ENCODE peak calls at places on chromosomes 16 and 17, in nine cellular contexts. G is cardiac muscle cell; F is heart left ventricle; I is Karpas-422; O is IMR-90; L is CD8-positive, alpha-beta memory T cell; U is mesendoderm; C is SJSA1; Z is neuronal stem cell. H is an unnamed sample.

GRCh38 chr16:35516551-35516950 is 2057.1 kb downstream of the TP53TG3F start:
- DNase-seq in C (no peak), F (no peak), L (no peak), O (no peak), G (no peak), I (no peak), U (no peak), Z (no peak), H (no peak)

GRCh38 chr17:11140028-11140427 is 101.0 kb upstream of the SHISA6 start:
- DNase-seq in F (no peak), C (no peak), O (no peak), G (no peak), I (no peak), L (no peak), Z (no peak), U (no peak), H (no peak)

GRCh38 chr17:40820228-40820838 is 2.1 kb downstream of the KRT10 start:
- DNase-seq in G (no peak), C (no peak), O (no peak), L (no peak), F (no peak), Z (no peak), I (no peak), U (no peak), H (no peak)

GRCh38 chr17:5115673-5116651 is at the start of gene USP6:
- DNase-seq in I (no peak), L (no peak), Z (no peak), F (no peak), U (no peak), C (no peak), G (no peak), O (no peak), H (no peak)

GRCh38 chr17:8377422-8377821 is 918 bp upstream of the KRABD2 start:
- DNase-seq in G (no peak), Z (no peak), O (no peak), F (no peak), L (no peak), C (no peak), U (no peak), I (no peak), H (no peak)

GRCh38 chr16:1470543-1471251 is 4.1 kb downstream of the CLCN7 start:
- DNase-seq in C (no peak), G (no peak), Z (no peak), O (peak; percentile 43), I (no peak), L (no peak), U (no peak), F (peak; percentile 63), H (no peak)

GRCh38 chr17:65039349-65039988 is 17.1 kb downstream of the GNA13 start:
- DNase-seq in Z (no peak), C (no peak), O (no peak), F (no peak), U (no peak), I (no peak), L (peak; percentile 50), G (no peak), H (no peak)

GRCh38 chr17:79338589-79338988 is 264.0 kb downstream of the ENGASE start:
- DNase-seq in Z (no peak), F (no peak), G (no peak), O (peak; percentile 9), I (no peak), L (no peak), C (no peak), U (peak; percentile 54), H (no peak)

GRCh38 chr17:51056813-51057510 is 63.7 kb downstream of the SPAG9 start:
- DNase-seq in C (peak; percentile 77), F (no peak), O (peak; percentile 93), Z (peak; percentile 56), U (peak; percentile 80), I (peak; percentile 83), G (peak; percentile 56), L (no peak), H (peak; percentile 19)

GRCh38 chr17:44780845-44781480 is 22.2 kb downstream of the ADAM11 start:
- DNase-seq in Z (no peak), U (no peak), C (no peak), G (no peak), O (no peak), I (no peak), L (no peak), F (no peak), H (no peak)

GRCh38 chr17:29412780-29413565 is 22.8 kb downstream of the TAOK1 start:
- DNase-seq in C (no peak), U (no peak), Z (no peak), L (no peak), I (no peak), F (no peak), G (no peak), O (peak; percentile 78), H (no peak)

GRCh38 chr16:46817961-46818360 is 13.0 kb downstream of the C16orf87 start:
- DNase-seq in O (peak; percentile 52), Z (no peak), F (no peak), I (no peak), L (no peak), U (no peak), C (no peak), G (no peak), H (no peak)

GRCh38 chr16:10744370-10745030 is 858 bp downstream of the NUBP1 start:
- DNase-seq in Z (no peak), L (no peak), I (no peak), U (no peak), G (no peak), F (no peak), O (peak; percentile 49), C (no peak), H (no peak)

GRCh38 chr17:67570797-67571196 is 146.9 kb upstream of the NOL11 start:
- DNase-seq in C (no peak), U (no peak), I (no peak), G (no peak), F (no peak), Z (no peak), L (no peak), O (no peak), H (no peak)

GRCh38 chr17:36142806-36143205 is 33.6 kb downstream of the TBC1D3B start:
- DNase-seq in L (no peak), Z (no peak), O (no peak), U (no peak), F (no peak), G (no peak), C (no peak), I (no peak), H (no peak)

GRCh38 chr17:31967643-31968042 is 30.8 kb downstream of the SUZ12 start:
- DNase-seq in Z (no peak), I (peak; percentile 39), O (no peak), F (no peak), L (no peak), C (no peak), G (no peak), U (no peak), H (no peak)

DNA sequence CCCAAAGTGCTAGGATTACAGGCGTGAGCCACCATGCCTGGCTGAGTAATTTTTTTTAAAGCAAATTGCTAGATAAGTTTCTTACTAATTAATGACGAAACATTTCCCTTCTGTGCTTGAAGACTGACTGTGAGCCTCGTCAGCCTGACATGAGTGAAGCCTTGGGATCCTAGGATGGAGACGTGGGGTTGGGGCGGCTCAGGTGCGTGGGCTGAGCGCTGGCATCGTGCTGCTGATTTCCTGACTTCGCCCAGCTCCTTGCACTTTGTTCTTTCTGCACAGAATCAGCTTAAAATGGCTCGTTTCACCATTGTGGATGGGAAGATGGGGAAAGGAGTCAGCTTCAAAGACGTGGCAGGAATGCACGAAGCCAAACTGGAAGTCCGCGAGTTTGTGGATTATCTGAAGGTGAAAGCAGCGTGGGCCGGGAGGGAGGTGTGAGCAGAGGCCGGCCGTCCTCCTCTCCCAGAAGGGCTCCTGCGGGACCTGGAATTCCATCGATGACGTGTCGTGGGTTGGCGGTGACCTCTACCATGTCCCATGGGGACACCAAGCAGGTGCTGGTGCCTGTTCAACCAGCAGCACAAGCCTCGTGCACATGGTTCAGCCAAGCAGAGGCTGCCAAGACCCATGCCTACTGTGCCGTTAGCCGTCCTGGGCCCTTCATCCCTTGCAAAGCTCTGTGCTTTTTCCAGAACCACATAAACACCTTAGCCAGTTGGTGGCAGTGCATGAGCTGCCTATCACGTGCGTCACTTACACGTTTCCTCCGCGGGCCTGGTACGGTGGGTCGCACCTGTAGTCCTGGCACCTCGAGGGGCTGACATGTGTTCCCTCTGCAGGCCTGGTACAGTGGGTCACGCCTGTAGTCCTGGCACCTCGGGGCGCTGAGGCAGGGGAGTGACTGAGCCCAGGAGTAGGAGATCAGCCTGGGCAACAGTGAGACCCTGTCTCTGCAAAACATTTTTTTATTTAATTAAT is 22.5 kb downstream of the SPG7 start:
- DNase-seq in L (no peak), U (no peak), Z (no peak), I (no peak), F (no peak), O (no peak), C (no peak), G (no peak), H (no peak)
- H3K36me3 ChIP-seq in L (peaks cover 34% of the 10 kb centered on the region), U (peaks cover 23% of the 10 kb centered on the region), Z (peaks cover 58% of the 10 kb centered on the region), I (peaks cover 21% of the 10 kb centered on the region), F (peaks cover 97% of the 10 kb centered on the region), O (peaks cover 76% of the 10 kb centered on the region), C (peaks cover 87% of the 10 kb centered on the region), G (peaks cover 56% of the 10 kb centered on the region), H (no peaks in the 10 kb centered on the region)

GRCh38 chr17:81509048-81509686 is 3.4 kb downstream of the ACTG1 start:
- DNase-seq in G (peak; percentile 61), F (no peak), U (peak; percentile 70), Z (no peak), O (no peak), I (peak; percentile 79), C (no peak), L (no peak), H (no peak)
- H3K27ac ChIP-seq in G (peak overlapping the region; percentile 100), F (peak overlapping the region; percentile 99), U (peak overlapping the region; percentile 9), Z (peak overlapping the region; percentile 7), O (peak overlapping the region; percentile 0), I (no peak overlapping the region), C (peak overlapping the region; percentile 11), L (peak overlapping the region; percentile 85), H (peak overlapping the region; percentile 97)

GRCh38 chr17:7254511-7254910 is 2.5 kb downstream of the ELP5 start:
- DNase-seq in L (no peak), U (no peak), C (no peak), O (no peak), F (no peak), Z (no peak), I (no peak), G (no peak), H (no peak)
- H3K36me3 ChIP-seq in L (peaks cover 10% of the 10 kb centered on the region), U (peaks cover 4% of the 10 kb centered on the region), C (peaks cover 54% of the 10 kb centered on the region), O (peaks cover 30% of the 10 kb centered on the region), F (peaks cover 61% of the 10 kb centered on the region), Z (peaks cover 25% of the 10 kb centered on the region), I (peaks cover 19% of the 10 kb centered on the region), G (peaks cover 22% of the 10 kb centered on the region), H (no peaks in the 10 kb centered on the region)

DNA sequence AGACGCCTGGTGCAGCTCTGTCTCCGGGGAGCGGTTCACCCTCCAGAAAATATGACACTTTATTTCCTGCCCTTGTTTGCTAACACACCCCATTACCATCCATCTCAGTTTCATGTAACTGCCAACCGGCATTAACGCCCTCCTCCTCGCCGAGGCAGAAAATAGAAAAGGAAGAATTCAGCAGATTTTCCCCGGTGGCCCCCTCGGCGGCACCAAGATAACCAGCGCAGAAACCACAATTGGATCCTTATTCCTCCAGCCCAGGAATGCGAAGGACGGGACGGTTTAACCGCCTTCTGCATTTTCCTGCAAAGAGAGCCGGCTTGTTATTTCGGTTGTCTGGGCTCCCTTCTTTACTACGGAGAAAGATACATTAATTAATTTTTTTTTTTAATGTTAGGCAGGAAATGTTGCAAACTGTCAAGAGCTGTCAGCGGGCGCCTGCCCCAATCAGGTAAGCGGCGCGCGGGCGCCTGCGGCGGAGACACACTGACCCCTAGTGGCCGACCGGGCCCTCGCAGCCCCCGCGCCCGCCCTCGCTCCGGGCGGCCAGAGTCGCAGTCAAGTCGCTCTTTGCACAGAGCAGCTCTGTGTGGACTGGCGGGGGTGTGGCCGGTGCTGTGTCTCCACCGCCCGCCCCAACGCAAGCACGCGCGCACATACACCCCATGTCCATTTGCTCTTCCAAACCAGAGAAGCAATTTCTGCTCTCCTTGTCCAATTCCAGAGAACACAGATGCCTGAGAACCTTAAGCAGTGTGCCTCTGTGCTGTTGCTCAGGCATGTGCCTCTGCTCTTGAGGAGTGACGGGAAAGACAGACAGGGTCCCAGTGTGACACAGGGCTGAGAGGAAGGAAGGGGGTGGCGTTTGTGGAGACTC is 53.6 kb downstream of the C17orf67 start:
- DNase-seq in G (peak; percentile 82), O (peak; percentile 66), Z (peak; percentile 70), F (peak; percentile 89), U (peak; percentile 78), I (peak; percentile 89), C (peak; percentile 85), L (peak; percentile 72), H (peak; percentile 43)
- H3K27ac ChIP-seq in G (no peak overlapping the region), O (peak overlapping the region; percentile 0), Z (no peak overlapping the region), F (no peak overlapping the region), U (no peak overlapping the region), I (no peak overlapping the region), C (peak overlapping the region; percentile 12), L (no peak overlapping the region), H (no peak overlapping the region)

H was measured in uterus.